ENCODE peak calls at places on chromosomes 11 and 22, in six cellular contexts. A, R, G, B, X and M are unnamed samples.

GRCh38 chr11:128859563-128860441 is 7.3 kb downstream of the KCNJ1 start:
- DNase-seq in B (no peak), G (peak; percentile 59), X (peak; percentile 90), A (peak; percentile 52), R (peak; percentile 54), M (peak; percentile 68)

GRCh38 chr11:61327669-61328071 is 5.2 kb downstream of the DDB1 start:
- DNase-seq in A (no peak), R (no peak), B (no peak), X (no peak), G (peak; percentile 76), M (peak; percentile 82)

GRCh38 chr11:112620621-112621394 is 340.4 kb upstream of the NCAM1 start:
- DNase-seq in X (no peak), G (peak; percentile 43), A (peak; percentile 89), R (no peak), B (no peak), M (peak; percentile 12)

GRCh38 chr11:113197456-113197855 is 116.9 kb upstream of the TTC12 start:
- DNase-seq in G (no peak), X (no peak), B (no peak), A (no peak), R (no peak), M (no peak)

GRCh38 chr11:134538793-134539192 is 126.8 kb upstream of the B3GAT1 start:
- DNase-seq in A (no peak), G (no peak), R (no peak), X (no peak), B (no peak), M (no peak)

GRCh38 chr11:40544162-40544561 is 915.3 kb downstream of the LRRC4C start:
- DNase-seq in R (no peak), X (no peak), B (no peak), A (no peak), G (no peak), M (no peak)

GRCh38 chr11:130122141-130122575 is 37.4 kb upstream of the ST14 start:
- DNase-seq in R (no peak), X (no peak), B (no peak), G (no peak), A (peak; percentile 65), M (peak; percentile 47)

GRCh38 chr11:27158763-27159679 is 118.4 kb downstream of the BBOX1 start:
- DNase-seq in R (peak; percentile 87), X (peak; percentile 84), A (peak; percentile 77), B (peak; percentile 47), G (peak; percentile 92), M (peak; percentile 90)

GRCh38 chr11:73894725-73895335 is 18.0 kb downstream of the PAAF1 start:
- DNase-seq in G (peak; percentile 76), A (peak; percentile 61), B (no peak), X (no peak), R (peak; percentile 39), M (no peak)

GRCh38 chr11:129223701-129224149 is 31.6 kb upstream of the ARHGAP32 start:
- DNase-seq in R (peak; percentile 70), G (peak; percentile 76), A (peak; percentile 59), X (no peak), B (no peak), M (peak; percentile 76)

GRCh38 chr11:2929511-2929879 is 275 bp upstream of the PHLDA2 start:
- DNase-seq in R (peak; percentile 77), X (no peak), B (no peak), A (peak; percentile 65), G (peak; percentile 91), M (peak; percentile 82)

GRCh38 chr22:20453222-20453621 is 15.6 kb upstream of the SCARF2 start:
- DNase-seq in R (no peak), A (no peak), G (no peak), X (no peak), B (no peak), M (no peak)

GRCh38 chr11:76677010-76677771 is 6.6 kb upstream of the LRRC32 start:
- DNase-seq in A (no peak), B (no peak), G (no peak), X (no peak), R (peak; percentile 36), M (no peak)

GRCh38 chr11:506950-507726 is at the start of gene RNH1:
- DNase-seq in G (peak; percentile 98), X (peak; percentile 93), A (peak; percentile 82), R (peak; percentile 96), B (peak; percentile 68), M (peak; percentile 97)

GRCh38 chr11:112693781-112694180 is 267.4 kb upstream of the NCAM1 start:
- DNase-seq in R (no peak), G (no peak), X (no peak), B (no peak), A (peak; percentile 22), M (no peak)

GRCh38 chr11:112570335-112570734 is 309.7 kb upstream of the PLET1 start:
- DNase-seq in G (no peak), A (peak; percentile 25), R (no peak), X (no peak), B (no peak), M (no peak)

GRCh38 chr11:33723238-33723881 is 12.9 kb downstream of the CD59 start:
- DNase-seq in A (peak; percentile 81), B (no peak), G (peak; percentile 92), X (no peak), R (peak; percentile 93), M (peak; percentile 85)

GRCh38 chr22:32202539-32203180 is 2.2 kb downstream of the RFPL2 start:
- DNase-seq in X (peak; percentile 84), R (peak; percentile 16), A (peak; percentile 37), B (no peak), G (peak; percentile 53), M (peak; percentile 52)

GRCh38 chr22:37933711-37934376 is 19.6 kb downstream of the C22orf23 start:
- DNase-seq in B (peak; percentile 38), R (peak; percentile 89), X (peak; percentile 97), A (peak; percentile 77), G (peak; percentile 99), M (peak; percentile 93)

DNA sequence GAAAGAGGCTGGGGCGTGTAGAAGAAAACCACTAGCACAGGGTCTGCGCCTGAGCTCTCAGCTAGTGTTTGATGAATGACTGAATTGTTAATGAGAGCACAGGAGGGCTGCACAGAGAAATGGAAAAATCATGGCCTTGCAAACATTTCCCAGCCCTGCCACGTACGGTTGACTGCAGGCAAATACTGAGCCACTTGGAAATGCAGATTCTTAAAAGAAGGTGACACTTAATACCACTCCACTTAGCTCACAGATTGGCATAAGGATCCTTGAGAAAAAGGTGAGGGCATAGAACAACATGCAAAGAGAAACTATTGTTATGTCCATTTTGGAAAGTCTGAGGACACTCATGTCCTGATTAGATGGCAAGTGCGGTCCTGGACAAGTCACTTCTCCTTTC is 148.7 kb downstream of the NXPE2 start:
- DNase-seq in R (no peak), B (no peak), X (no peak), A (no peak), G (no peak), M (no peak)
- H3K4me3 ChIP-seq in R (no peak overlapping the region), B (no peak overlapping the region), X (no peak overlapping the region), A (no peak overlapping the region), G (no peak overlapping the region), M (no peak overlapping the region)

GRCh38 chr11:44595006-44595405 is 29.5 kb downstream of the CD82 start:
- DNase-seq in X (no peak), R (no peak), G (no peak), A (no peak), B (no peak), M (no peak)

GRCh38 chr11:44593194-44593593 is 27.7 kb downstream of the CD82 start:
- DNase-seq in G (no peak), B (no peak), A (peak; percentile 46), R (no peak), X (no peak), M (no peak)

GRCh38 chr11:44596541-44597276 is 31.2 kb downstream of the CD82 start:
- DNase-seq in A (no peak), B (no peak), G (peak; percentile 28), R (no peak), X (no peak), M (no peak)

GRCh38 chr11:44597358-44598009 is 32.0 kb downstream of the CD82 start:
- DNase-seq in R (no peak), X (no peak), G (no peak), A (no peak), B (no peak), M (no peak)

DNA sequence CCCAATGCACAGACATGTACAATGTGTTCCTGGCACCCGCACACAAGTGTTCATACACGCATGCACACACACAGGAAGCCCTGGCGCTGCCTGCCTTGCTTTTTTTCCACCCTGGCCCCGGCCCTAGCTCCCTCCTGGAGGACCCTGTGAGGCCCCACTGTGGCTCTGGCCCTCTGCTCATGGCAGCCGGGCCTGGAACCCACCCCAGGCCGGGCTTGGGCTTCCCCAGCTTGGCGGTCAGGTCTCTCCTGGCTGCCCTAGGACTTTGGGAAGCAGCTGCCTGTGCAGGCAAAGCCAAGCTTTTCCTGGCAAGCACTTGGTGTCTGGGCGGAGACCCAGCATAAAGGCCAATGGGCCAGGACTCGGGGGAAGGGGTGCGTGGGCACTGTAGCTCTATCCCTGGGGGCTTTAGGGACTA is 30.5 kb downstream of the CD82 start:
- DNase-seq in G (peak; percentile 26), A (no peak), X (no peak), B (no peak), R (peak; percentile 52), M (no peak)
- H3K4me3 ChIP-seq in G (no peak overlapping the region), A (no peak overlapping the region), X (no peak overlapping the region), B (no peak overlapping the region), R (no peak overlapping the region), M (no peak overlapping the region)

GRCh38 chr22:29885610-29886009 is 2.6 kb downstream of the MTMR3 start:
- DNase-seq in G (no peak), R (no peak), A (peak; percentile 65), B (no peak), X (no peak), M (no peak)
- H3K4me3 ChIP-seq in G (no peak overlapping the region), R (peak overlapping the region; percentile 20), A (no peak overlapping the region), B (no peak overlapping the region), X (peak overlapping the region; percentile 8), M (no peak overlapping the region)

GRCh38 chr11:67355023-67355793 is 1.9 kb upstream of the POLD4 start:
- DNase-seq in B (no peak), G (peak; percentile 46), X (no peak), R (no peak), A (no peak), M (no peak)

GRCh38 chr11:67353317-67354313 is at the start of gene POLD4:
- DNase-seq in G (peak; percentile 98), B (peak; percentile 73), A (peak; percentile 79), X (peak; percentile 98), R (peak; percentile 93), M (peak; percentile 96)

GRCh38 chr11:67352546-67353316 is 615 bp downstream of the POLD4 start:
- DNase-seq in A (peak; percentile 36), R (no peak), X (peak; percentile 55), B (no peak), G (peak; percentile 65), M (no peak)

GRCh38 chr11:67355794-67356550 is 2.6 kb upstream of the POLD4 start:
- DNase-seq in A (no peak), G (no peak), B (no peak), R (no peak), X (no peak), M (no peak)

DNA sequence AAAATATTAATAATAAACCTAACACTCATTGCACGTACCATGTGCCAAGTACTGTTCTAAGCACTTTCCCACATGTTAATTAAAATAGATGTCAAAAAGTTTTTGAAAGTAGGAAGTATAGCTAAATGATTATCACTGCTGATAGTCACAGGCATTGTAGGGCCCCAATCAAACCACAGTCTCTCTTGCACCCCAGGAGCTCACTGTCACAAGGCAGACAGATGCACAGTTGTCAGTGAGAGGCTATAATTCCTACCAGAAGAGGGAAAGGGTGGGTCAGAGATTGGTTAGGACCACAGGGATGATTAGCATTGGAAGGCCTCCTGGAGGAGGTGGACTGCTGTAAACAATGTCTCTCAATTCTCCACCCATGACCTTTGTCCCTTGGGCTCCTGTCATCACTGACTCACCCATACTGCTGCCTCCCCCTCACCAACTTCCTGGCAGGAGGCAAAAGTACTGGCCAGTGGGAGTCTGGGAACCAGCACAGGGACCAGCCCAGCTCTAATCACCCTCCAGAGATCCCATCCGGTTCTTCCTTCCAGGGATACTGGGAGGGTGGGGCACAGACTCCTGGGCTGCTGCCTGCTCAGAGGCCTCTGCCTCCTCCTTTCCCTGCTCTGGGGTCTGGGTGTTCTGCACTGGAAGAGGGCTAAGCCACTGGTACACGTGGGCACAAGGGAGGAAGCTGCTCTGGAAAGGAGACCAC is 1.1 kb upstream of the POLD4 start:
- DNase-seq in A (peak; percentile 95), B (peak; percentile 76), R (peak; percentile 96), G (peak; percentile 97), X (no peak), M (peak; percentile 84)
- H3K4me3 ChIP-seq in A (no peak overlapping the region), B (peak overlapping the region; percentile 83), R (peak overlapping the region; percentile 93), G (peak overlapping the region; percentile 80), X (peak overlapping the region; percentile 95), M (peak overlapping the region; percentile 90)